ENCODE peak calls at places on chromosomes 1 and 21, in four cellular contexts. One of them, this sample, is unnamed.
A peak's percentile ranks its signal among the peaks of the same experiment; 100 is the strongest.

GRCh38 chr1:220892997-220893700 is 13.9 kb downstream of the HLX start:
- DNase-seq in A549: no peak
- DNase-seq in GM12878: no peak
- DNase-seq in K562: no peak
- DNase-seq in this sample: no peak

GRCh38 chr1:39646232-39647081 is 7.0 kb upstream of the HEYL start:
- DNase-seq in K562: peak; percentile 44
- DNase-seq in GM12878: no peak
- DNase-seq in A549: no peak
- DNase-seq in this sample: no peak

GRCh38 chr1:22711591-22712501 is 1.2 kb downstream of the EPHB2 start:
- DNase-seq in A549: peak; percentile 19
- DNase-seq in GM12878: no peak
- DNase-seq in K562: no peak
- DNase-seq in this sample: peak; percentile 48

GRCh38 chr1:58786184-58786926 is 2.5 kb upstream of the JUN start:
- DNase-seq in K562: no peak
- DNase-seq in GM12878: no peak
- DNase-seq in A549: no peak
- DNase-seq in this sample: peak; percentile 49

GRCh38 chr1:80375662-80376061 is 1369.1 kb upstream of the ADGRL4 start:
- DNase-seq in A549: peak; percentile 46
- DNase-seq in K562: no peak
- DNase-seq in GM12878: no peak
- DNase-seq in this sample: no peak

GRCh38 chr1:234827181-234827580 is 217.2 kb upstream of the IRF2BP2 start:
- DNase-seq in GM12878: no peak
- DNase-seq in A549: no peak
- DNase-seq in K562: no peak
- DNase-seq in this sample: peak; percentile 72

GRCh38 chr1:197101920-197102319 is 34.9 kb upstream of the F13B start:
- DNase-seq in GM12878: no peak
- DNase-seq in A549: no peak
- DNase-seq in K562: no peak
- DNase-seq in this sample: no peak

GRCh38 chr1:84108900-84109578 is 35.0 kb upstream of the PRKACB start:
- DNase-seq in K562: no peak
- DNase-seq in A549: no peak
- DNase-seq in GM12878: no peak
- DNase-seq in this sample: no peak

GRCh38 chr1:156445789-156446263 is 54.7 kb downstream of the MEF2D start:
- DNase-seq in A549: peak; percentile 90
- DNase-seq in GM12878: no peak
- DNase-seq in K562: peak; percentile 83
- DNase-seq in this sample: peak; percentile 77

GRCh38 chr1:153474349-153474748 is 13.9 kb upstream of the S100A7 start:
- DNase-seq in K562: no peak
- DNase-seq in A549: no peak
- DNase-seq in GM12878: no peak
- DNase-seq in this sample: no peak

GRCh38 chr1:234980224-234980656 is 148.4 kb downstream of the TOMM20 start:
- DNase-seq in K562: no peak
- DNase-seq in A549: no peak
- DNase-seq in GM12878: no peak
- DNase-seq in this sample: no peak

GRCh38 chr21:45522986-45523385 is 19.3 kb downstream of the SLC19A1 start:
- DNase-seq in K562: no peak
- DNase-seq in A549: no peak
- DNase-seq in GM12878: no peak
- DNase-seq in this sample: no peak

GRCh38 chr21:38958940-38959685 is 153.4 kb downstream of the ETS2 start:
- DNase-seq in GM12878: no peak
- DNase-seq in K562: peak; percentile 33
- DNase-seq in A549: peak; percentile 45
- DNase-seq in this sample: no peak

GRCh38 chr1:221863635-221864034 is 121.7 kb upstream of the DUSP10 start:
- DNase-seq in GM12878: no peak
- DNase-seq in K562: no peak
- DNase-seq in A549: no peak
- DNase-seq in this sample: no peak

GRCh38 chr1:1567831-1568380 is 6.8 kb downstream of the SSU72 start:
- DNase-seq in K562: no peak
- DNase-seq in GM12878: no peak
- DNase-seq in A549: no peak
- DNase-seq in this sample: no peak
- H3K4me1 ChIP-seq in K562: peaks cover 3% of the 10 kb centered on the region
- H3K4me1 ChIP-seq in GM12878: no peaks in the 10 kb centered on the region
- H3K4me1 ChIP-seq in A549: peaks cover 3% of the 10 kb centered on the region
- H3K4me1 ChIP-seq in this sample: peaks cover 11% of the 10 kb centered on the region

GRCh38 chr1:32330558-32331127 is 5.4 kb downstream of the MARCKSL1 start:
- DNase-seq in GM12878: no peak
- DNase-seq in K562: no peak
- DNase-seq in A549: no peak
- DNase-seq in this sample: no peak
- TF ChIP-seq POLR2A in GM12878: no peak
- TF ChIP-seq POLR2A in K562: no peak
- TF ChIP-seq POLR2A in A549: no peak
- TF ChIP-seq POLR2A in this sample: no peak

DNA sequence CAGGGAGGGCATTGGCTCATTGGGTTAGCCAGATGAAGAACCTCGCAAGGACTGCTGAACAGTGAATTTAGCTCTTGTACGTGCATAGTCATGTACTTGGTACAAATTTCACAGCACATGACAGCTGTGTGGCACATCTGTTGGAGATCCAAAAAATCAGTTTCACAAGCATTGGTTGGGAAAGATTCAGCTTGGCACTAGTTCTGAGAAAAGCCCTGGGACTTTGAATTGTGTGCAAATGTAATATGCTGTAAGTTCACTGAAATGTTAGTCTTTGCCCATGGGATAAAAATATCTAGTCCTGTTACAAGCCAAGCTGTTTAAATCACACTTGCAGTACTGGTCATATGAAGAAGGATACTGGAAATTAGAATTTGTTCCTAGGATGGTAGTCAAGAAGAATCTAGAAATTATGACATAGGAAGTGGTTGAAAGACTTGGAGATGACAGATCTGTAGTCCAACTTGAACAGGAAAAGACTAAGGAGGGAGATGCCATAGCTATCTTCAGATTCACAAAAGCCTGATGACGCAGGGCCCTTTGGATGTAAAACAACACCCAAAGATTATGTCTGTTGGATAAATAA is 19.2 kb downstream of the LAMC2 start:
- DNase-seq in K562: no peak
- DNase-seq in A549: no peak
- DNase-seq in GM12878: no peak
- DNase-seq in this sample: no peak
- TF ChIP-seq MYC in K562: no peak
- TF ChIP-seq MYC in A549: no peak
- TF ChIP-seq MYC in GM12878: no peak
- TF ChIP-seq MYC in this sample: no peak

DNA sequence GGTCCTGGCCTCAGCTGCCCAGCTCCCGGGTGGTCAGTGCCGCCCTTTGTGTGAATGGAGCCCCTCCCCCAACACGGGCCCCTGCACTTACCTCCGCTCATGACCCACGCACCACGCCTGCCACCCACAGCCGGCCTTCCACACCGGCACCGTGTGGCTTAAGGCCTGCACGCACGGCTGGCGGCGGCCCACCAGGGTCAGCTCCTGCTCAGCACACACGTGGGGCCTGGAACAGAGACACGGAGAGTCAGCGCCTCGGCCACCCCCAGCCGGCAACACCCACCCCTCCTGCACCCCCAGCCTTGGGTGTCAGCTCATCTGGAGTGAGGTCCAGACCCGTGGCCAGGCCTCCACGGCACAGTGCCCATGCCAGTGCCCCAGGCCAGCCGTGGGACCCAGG is 8.9 kb downstream of the MEGF6 start:
- DNase-seq in K562: no peak
- DNase-seq in GM12878: no peak
- DNase-seq in A549: no peak
- DNase-seq in this sample: no peak
- H3K4me1 ChIP-seq in K562: peaks cover 6% of the 10 kb centered on the region
- H3K4me1 ChIP-seq in GM12878: peaks cover 4% of the 10 kb centered on the region
- H3K4me1 ChIP-seq in A549: no peaks in the 10 kb centered on the region
- H3K4me1 ChIP-seq in this sample: peaks cover 3% of the 10 kb centered on the region

DNA sequence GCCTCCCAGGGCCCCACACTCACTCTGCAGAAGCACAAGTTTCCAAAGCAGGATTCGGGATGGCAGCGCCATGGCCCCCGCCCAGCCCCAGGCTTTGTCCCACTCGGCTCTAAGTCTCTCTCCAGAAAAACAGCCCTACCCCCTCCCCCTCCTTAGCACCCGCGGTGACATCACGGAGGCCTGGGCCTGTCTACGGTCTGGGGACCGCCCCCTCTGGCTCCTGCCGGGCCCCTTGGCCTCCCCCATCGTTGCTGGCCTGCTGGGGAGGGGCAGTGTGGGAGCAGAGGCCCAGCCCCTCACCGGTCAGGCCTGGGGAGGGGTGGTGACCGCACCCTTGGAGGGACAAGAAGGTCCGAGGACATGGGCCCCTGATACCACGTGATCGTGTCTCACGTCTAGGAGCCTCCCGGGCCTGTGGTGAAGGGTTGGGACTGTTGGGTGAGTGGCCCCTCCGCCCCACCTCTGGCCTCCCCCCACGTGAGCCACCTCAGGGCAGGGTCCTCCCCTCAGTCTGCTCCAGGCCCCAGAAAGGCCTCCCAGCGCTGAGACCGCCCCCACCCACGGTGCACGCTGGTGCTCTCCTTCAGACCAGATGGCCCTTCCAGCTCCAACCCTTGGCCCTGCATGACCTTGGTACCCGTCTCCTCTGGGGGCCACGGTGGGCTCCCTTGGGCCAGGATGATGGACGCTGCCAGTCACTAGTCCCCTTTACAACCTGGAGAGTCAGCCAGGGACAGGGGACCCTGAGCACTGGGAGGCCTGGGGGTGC is at the start of gene MXRA8:
- DNase-seq in GM12878: no peak
- DNase-seq in A549: no peak
- DNase-seq in K562: peak; percentile 93
- DNase-seq in this sample: no peak
- TF ChIP-seq POLR2A in GM12878: no peak
- TF ChIP-seq POLR2A in A549: no peak
- TF ChIP-seq POLR2A in K562: peak; percentile 50
- TF ChIP-seq POLR2A in this sample: no peak

GRCh38 chr1:4108741-4109625 is 208.9 kb upstream of the C1orf174 start:
- DNase-seq in K562: no peak
- DNase-seq in GM12878: no peak
- DNase-seq in A549: no peak
- DNase-seq in this sample: no peak
- TF ChIP-seq MYC in K562: no peak
- TF ChIP-seq MYC in GM12878: no peak
- TF ChIP-seq MYC in A549: no peak
- TF ChIP-seq MYC in this sample: no peak

GRCh38 chr1:236753554-236753953 is 41.5 kb upstream of the MTR start:
- DNase-seq in A549: peak; percentile 73
- DNase-seq in K562: peak; percentile 52
- DNase-seq in GM12878: no peak
- DNase-seq in this sample: no peak
- H3K4me1 ChIP-seq in A549: no peaks in the 10 kb centered on the region
- H3K4me1 ChIP-seq in K562: peaks cover 13% of the 10 kb centered on the region
- H3K4me1 ChIP-seq in GM12878: no peaks in the 10 kb centered on the region
- H3K4me1 ChIP-seq in this sample: no peaks in the 10 kb centered on the region

DNA sequence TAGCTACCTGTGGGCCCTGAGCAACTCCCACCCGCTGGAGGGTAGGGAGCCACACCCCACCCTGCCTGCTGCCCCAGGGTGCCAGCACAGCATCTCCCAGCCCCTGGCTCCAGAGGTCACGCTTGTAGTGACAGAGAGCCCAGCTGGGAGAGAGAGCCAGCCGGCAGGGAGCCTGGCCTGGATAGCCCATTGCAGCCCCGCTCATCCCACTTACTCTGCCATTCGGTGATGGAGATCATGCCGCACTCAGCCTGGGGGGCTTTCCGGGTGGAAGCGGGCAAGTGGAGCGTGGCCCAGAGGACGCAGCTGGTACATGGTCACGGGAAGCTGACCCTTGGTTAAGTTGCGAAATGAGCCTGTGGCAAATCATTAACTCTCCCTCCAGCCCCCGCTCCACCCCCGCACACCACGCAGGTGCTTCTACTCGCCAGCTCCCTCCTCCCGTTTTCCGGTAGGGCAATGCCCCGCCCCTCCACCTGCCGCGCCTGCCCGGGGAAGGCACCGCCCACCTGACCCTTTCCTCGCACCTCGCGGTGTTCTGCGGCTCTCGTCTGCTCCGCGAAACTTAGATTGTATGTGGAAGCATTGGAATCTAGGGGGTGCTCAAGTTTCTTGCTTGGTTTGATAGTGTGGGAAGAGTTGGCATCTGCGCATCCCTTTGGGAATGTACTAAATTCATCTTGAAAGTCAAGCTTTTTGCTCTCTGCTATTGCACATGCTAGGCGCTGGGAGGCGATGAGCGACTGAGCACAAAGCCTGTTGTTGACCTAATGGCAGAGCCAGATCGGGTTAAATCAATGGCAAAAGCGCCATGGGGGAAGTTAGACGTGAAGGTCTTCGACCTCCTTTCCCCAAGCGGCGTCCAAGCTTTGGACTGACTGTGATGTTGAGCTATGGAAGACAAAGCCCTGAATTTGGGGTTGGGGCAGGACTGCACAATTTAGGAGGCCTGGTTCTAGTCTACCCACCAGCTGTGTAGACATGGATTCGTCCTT is at the start of gene GOLT1A:
- DNase-seq in A549: peak; percentile 91
- DNase-seq in K562: peak; percentile 44
- DNase-seq in GM12878: peak; percentile 28
- DNase-seq in this sample: peak; percentile 75
- TF ChIP-seq POLR2A in A549: no peak
- TF ChIP-seq POLR2A in K562: no peak
- TF ChIP-seq POLR2A in GM12878: no peak
- TF ChIP-seq POLR2A in this sample: no peak

This sample was measured in endothelial cell of umbilical vein.